ENCODE peak calls at places on chromosomes 11 and 22, in ten cellular contexts. N, I, D, K, W, S, J, Z, O and Q are unnamed samples.

GRCh38 chr11:16111690-16112089 is 244.7 kb downstream of the SOX6 start:
- DNase-seq in N (no peak), I (no peak), D (no peak), K (no peak), W (peak; percentile 35), S (no peak), J (no peak), Z (peak; percentile 46), O (no peak), Q (no peak)

GRCh38 chr11:133402551-133402950 is 129.8 kb downstream of the OPCML start:
- DNase-seq in N (no peak), I (no peak), D (no peak), K (no peak), W (no peak), S (no peak), J (no peak), Z (no peak), O (no peak), Q (no peak)

GRCh38 chr11:41119484-41119883 is 340.0 kb downstream of the LRRC4C start:
- DNase-seq in N (no peak), I (no peak), D (no peak), K (no peak), W (no peak), S (no peak), J (no peak), Z (no peak), O (no peak), Q (no peak)

GRCh38 chr11:24890426-24890825 is 393.6 kb downstream of the LUZP2 start:
- DNase-seq in N (no peak), I (no peak), D (no peak), K (no peak), W (no peak), S (no peak), J (no peak), Z (no peak), O (no peak), Q (no peak)

GRCh38 chr22:27654536-27655445 is 146.8 kb downstream of the MN1 start:
- DNase-seq in N (peak; percentile 45), I (no peak), D (no peak), K (no peak), W (peak; percentile 85), S (no peak), J (no peak), Z (peak; percentile 75), O (peak; percentile 50), Q (no peak)

GRCh38 chr22:31838917-31839316 is 85.1 kb downstream of the DEPDC5 start:
- DNase-seq in N (no peak), I (no peak), D (no peak), K (no peak), W (no peak), S (no peak), J (no peak), Z (no peak), O (no peak), Q (no peak)

GRCh38 chr22:30261134-30261533 is 5.5 kb downstream of the OSM start:
- DNase-seq in N (no peak), I (no peak), D (no peak), K (no peak), W (no peak), S (no peak), J (no peak), Z (no peak), O (no peak), Q (no peak)

GRCh38 chr11:120034176-120034575 is 103.7 kb downstream of the TRIM29 start:
- DNase-seq in N (no peak), I (no peak), D (peak; percentile 31), K (no peak), W (no peak), S (no peak), J (no peak), Z (peak; percentile 41), O (no peak), Q (no peak)

GRCh38 chr22:20507253-20508066 is at the start of gene MED15:
- DNase-seq in N (peak; percentile 93), I (peak; percentile 90), D (peak; percentile 95), K (peak; percentile 69), W (peak; percentile 98), S (peak; percentile 87), J (no peak), Z (peak; percentile 93), O (peak; percentile 91), Q (peak; percentile 91)

GRCh38 chr22:20510811-20511577 is 3.6 kb downstream of the MED15 start:
- DNase-seq in N (no peak), I (no peak), D (no peak), K (no peak), W (no peak), S (no peak), J (no peak), Z (no peak), O (no peak), Q (no peak)

GRCh38 chr22:20511578-20512259 is 4.3 kb downstream of the MED15 start:
- DNase-seq in N (no peak), I (no peak), D (no peak), K (no peak), W (no peak), S (no peak), J (no peak), Z (no peak), O (no peak), Q (no peak)

GRCh38 chr22:20508815-20509271 is 1.4 kb downstream of the MED15 start:
- DNase-seq in N (no peak), I (no peak), D (no peak), K (no peak), W (no peak), S (no peak), J (no peak), Z (no peak), O (no peak), Q (no peak)

GRCh38 chr22:20509344-20510047 is 2.1 kb downstream of the MED15 start:
- DNase-seq in N (peak; percentile 79), I (peak; percentile 48), D (peak; percentile 90), K (no peak), W (peak; percentile 41), S (no peak), J (no peak), Z (no peak), O (peak; percentile 67), Q (no peak)
- TF ChIP-seq POLR2AphosphoS5 in N (peak; percentile 91), I (peak; percentile 73), D (no peak), K (no peak), W (no peak), S (no peak), J (no peak), Z (no peak), O (peak; percentile 86), Q (no peak)

GRCh38 chr11:128626913-128627665 is 39.7 kb upstream of the ETS1 start:
- DNase-seq in N (no peak), I (no peak), D (no peak), K (no peak), W (no peak), S (no peak), J (no peak), Z (peak; percentile 41), O (no peak), Q (no peak)

GRCh38 chr11:128622137-128622523 is 34.8 kb upstream of the ETS1 start:
- DNase-seq in N (no peak), I (no peak), D (no peak), K (no peak), W (no peak), S (no peak), J (no peak), Z (no peak), O (no peak), Q (no peak)

GRCh38 chr11:128625766-128626165 is 38.4 kb upstream of the ETS1 start:
- DNase-seq in N (no peak), I (no peak), D (no peak), K (no peak), W (no peak), S (no peak), J (no peak), Z (no peak), O (no peak), Q (no peak)

GRCh38 chr11:128625316-128625715 is 38.0 kb upstream of the ETS1 start:
- DNase-seq in N (no peak), I (no peak), D (no peak), K (no peak), W (no peak), S (no peak), J (no peak), Z (peak; percentile 41), O (no peak), Q (no peak)

GRCh38 chr11:128624269-128625170 is 37.2 kb upstream of the ETS1 start:
- DNase-seq in N (peak; percentile 58), I (no peak), D (no peak), K (no peak), W (no peak), S (no peak), J (no peak), Z (peak; percentile 43), O (peak; percentile 77), Q (peak; percentile 52)
- TF ChIP-seq POLR2AphosphoS5 in N (no peak), I (no peak), D (no peak), K (no peak), W (no peak), S (no peak), J (no peak), Z (no peak), O (no peak), Q (no peak)

GRCh38 chr11:129144256-129144655 is 47.9 kb downstream of the ARHGAP32 start:
- DNase-seq in N (no peak), I (no peak), D (no peak), K (no peak), W (no peak), S (no peak), J (no peak), Z (no peak), O (no peak), Q (no peak)

GRCh38 chr11:129146196-129146595 is 45.9 kb downstream of the ARHGAP32 start:
- DNase-seq in N (no peak), I (no peak), D (no peak), K (no peak), W (no peak), S (no peak), J (no peak), Z (no peak), O (no peak), Q (no peak)

GRCh38 chr11:129145276-129145675 is 46.8 kb downstream of the ARHGAP32 start:
- DNase-seq in N (no peak), I (no peak), D (no peak), K (no peak), W (no peak), S (no peak), J (no peak), Z (no peak), O (no peak), Q (no peak)

GRCh38 chr11:129141748-129142475 is 50.2 kb downstream of the ARHGAP32 start:
- DNase-seq in N (no peak), I (no peak), D (no peak), K (no peak), W (no peak), S (no peak), J (no peak), Z (no peak), O (no peak), Q (no peak)

GRCh38 chr11:129143335-129143734 is 48.8 kb downstream of the ARHGAP32 start:
- DNase-seq in N (peak; percentile 81), I (no peak), D (peak; percentile 83), K (peak; percentile 97), W (no peak), S (no peak), J (peak; percentile 100), Z (no peak), O (peak; percentile 81), Q (no peak)
- TF ChIP-seq POLR2AphosphoS5 in N (peak; percentile 51), I (peak; percentile 72), D (no peak), K (peak; percentile 65), W (no peak), S (no peak), J (peak; percentile 92), Z (no peak), O (peak; percentile 89), Q (no peak)

DNA sequence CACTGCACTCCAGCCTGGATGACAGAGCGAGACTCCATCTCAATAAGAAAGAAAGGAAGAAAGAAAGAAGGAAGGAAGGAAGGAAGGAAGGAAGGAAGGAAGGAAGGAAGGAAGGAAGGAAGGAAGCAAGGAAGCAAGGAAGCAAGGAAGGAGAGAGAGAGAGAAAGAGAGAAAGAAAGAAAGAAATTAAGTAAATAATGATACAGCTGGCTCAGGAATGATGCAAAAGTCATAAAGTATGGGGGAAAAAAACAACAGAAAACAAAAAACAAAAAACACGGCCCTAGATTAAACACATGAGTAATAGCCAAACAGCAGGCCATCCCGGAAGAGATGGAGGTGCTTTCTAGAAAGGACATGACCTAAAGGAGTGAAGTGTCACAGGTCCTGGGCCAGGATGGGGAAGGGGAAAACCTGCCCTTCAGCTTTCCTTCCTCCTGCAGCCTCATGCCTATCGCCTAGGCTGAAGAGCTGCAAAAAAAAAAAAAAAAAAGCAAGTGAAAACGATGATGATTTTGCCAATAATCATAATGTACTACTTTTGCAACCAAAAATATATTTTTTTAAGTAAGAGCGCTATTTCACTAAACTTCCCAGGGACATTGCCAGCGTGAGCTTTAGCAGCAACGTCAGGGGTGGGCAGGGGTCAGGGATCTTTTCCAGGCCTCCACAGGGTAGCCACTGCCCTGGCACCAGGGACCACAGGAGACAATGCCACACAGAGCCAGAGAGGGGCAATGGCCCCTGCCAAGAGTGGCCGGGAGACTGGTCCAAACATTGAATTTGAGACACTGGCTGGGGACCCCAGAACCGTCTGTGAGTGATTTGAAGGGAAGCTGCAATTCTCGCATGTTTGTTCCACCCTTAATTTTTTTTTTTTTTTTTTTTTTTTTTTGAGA is 28.2 kb upstream of the TMPRSS4 start:
- DNase-seq in N (no peak), I (no peak), D (no peak), K (no peak), W (no peak), S (no peak), J (no peak), Z (no peak), O (peak; percentile 20), Q (no peak)
- TF ChIP-seq POLR2AphosphoS5 in N (no peak), I (no peak), D (no peak), K (no peak), W (no peak), S (no peak), J (no peak), Z (no peak), O (no peak), Q (no peak)